ENCODE peak calls at places on chromosomes 2 and 18, in nine cellular contexts. One of them, this sample, is unnamed.

GRCh38 chr2:9820020-9820973 is 23.0 kb upstream of the TAF1B start:
- DNase-seq in CD8-positive, alpha-beta T cell: no peak
- DNase-seq in Peyer's patch: peak
- DNase-seq in left lung: no peak
- DNase-seq in RWPE1: peak
- DNase-seq in AG04450: no peak
- DNase-seq in tibial nerve: no peak
- DNase-seq in GM23338: peak
- DNase-seq in GM12865: no peak
- DNase-seq in this sample: peak

GRCh38 chr2:145569108-145569507 is 1049.2 kb upstream of the ZEB2 start:
- DNase-seq in CD8-positive, alpha-beta T cell: no peak
- DNase-seq in Peyer's patch: no peak
- DNase-seq in left lung: no peak
- DNase-seq in RWPE1: no peak
- DNase-seq in AG04450: no peak
- DNase-seq in tibial nerve: no peak
- DNase-seq in GM23338: no peak
- DNase-seq in GM12865: no peak
- DNase-seq in this sample: no peak

GRCh38 chr2:27849558-27849957 is 40.6 kb downstream of the RBKS start:
- DNase-seq in CD8-positive, alpha-beta T cell: no peak
- DNase-seq in Peyer's patch: no peak
- DNase-seq in left lung: no peak
- DNase-seq in RWPE1: no peak
- DNase-seq in AG04450: no peak
- DNase-seq in tibial nerve: no peak
- DNase-seq in GM23338: no peak
- DNase-seq in GM12865: no peak
- DNase-seq in this sample: no peak

GRCh38 chr2:205712508-205712907 is 30.2 kb downstream of the NRP2 start:
- DNase-seq in CD8-positive, alpha-beta T cell: no peak
- DNase-seq in Peyer's patch: no peak
- DNase-seq in left lung: no peak
- DNase-seq in RWPE1: no peak
- DNase-seq in AG04450: no peak
- DNase-seq in tibial nerve: no peak
- DNase-seq in GM23338: no peak
- DNase-seq in GM12865: peak
- DNase-seq in this sample: no peak

GRCh38 chr2:41774011-41774605 is 273.7 kb upstream of the PKDCC start:
- DNase-seq in CD8-positive, alpha-beta T cell: no peak
- DNase-seq in Peyer's patch: no peak
- DNase-seq in left lung: no peak
- DNase-seq in RWPE1: no peak
- DNase-seq in AG04450: no peak
- DNase-seq in tibial nerve: no peak
- DNase-seq in GM23338: no peak
- DNase-seq in GM12865: no peak
- DNase-seq in this sample: no peak

GRCh38 chr2:97673187-97673914 is 3.8 kb downstream of the C2orf92 start:
- DNase-seq in CD8-positive, alpha-beta T cell: peak
- DNase-seq in Peyer's patch: no peak
- DNase-seq in left lung: no peak
- DNase-seq in RWPE1: no peak
- DNase-seq in AG04450: no peak
- DNase-seq in tibial nerve: no peak
- DNase-seq in GM23338: no peak
- DNase-seq in GM12865: no peak
- DNase-seq in this sample: no peak

GRCh38 chr2:42089340-42089925 is 41.6 kb downstream of the PKDCC start:
- DNase-seq in CD8-positive, alpha-beta T cell: no peak
- DNase-seq in Peyer's patch: peak
- DNase-seq in left lung: peak
- DNase-seq in RWPE1: peak
- DNase-seq in AG04450: no peak
- DNase-seq in tibial nerve: no peak
- DNase-seq in GM23338: peak
- DNase-seq in GM12865: peak
- DNase-seq in this sample: peak

GRCh38 chr2:102313025-102313424 is 1.7 kb downstream of the IL1RL1 start:
- DNase-seq in CD8-positive, alpha-beta T cell: no peak
- DNase-seq in Peyer's patch: no peak
- DNase-seq in left lung: no peak
- DNase-seq in RWPE1: peak
- DNase-seq in AG04450: peak
- DNase-seq in tibial nerve: no peak
- DNase-seq in GM23338: no peak
- DNase-seq in GM12865: no peak
- DNase-seq in this sample: no peak

GRCh38 chr2:172270278-172271079 is 156.9 kb upstream of the ITGA6 start:
- DNase-seq in CD8-positive, alpha-beta T cell: peak
- DNase-seq in Peyer's patch: peak
- DNase-seq in left lung: no peak
- DNase-seq in RWPE1: no peak
- DNase-seq in AG04450: no peak
- DNase-seq in tibial nerve: no peak
- DNase-seq in GM23338: peak
- DNase-seq in GM12865: no peak
- DNase-seq in this sample: no peak

GRCh38 chr2:231680284-231680991 is 27.9 kb upstream of the PTMA start:
- DNase-seq in CD8-positive, alpha-beta T cell: no peak
- DNase-seq in Peyer's patch: peak
- DNase-seq in left lung: no peak
- DNase-seq in RWPE1: peak
- DNase-seq in AG04450: no peak
- DNase-seq in tibial nerve: no peak
- DNase-seq in GM23338: peak
- DNase-seq in GM12865: peak
- DNase-seq in this sample: peak

GRCh38 chr18:10020176-10020575 is 106.4 kb downstream of the VAPA start:
- DNase-seq in CD8-positive, alpha-beta T cell: no peak
- DNase-seq in Peyer's patch: no peak
- DNase-seq in left lung: no peak
- DNase-seq in RWPE1: no peak
- DNase-seq in AG04450: no peak
- DNase-seq in tibial nerve: no peak
- DNase-seq in GM23338: no peak
- DNase-seq in GM12865: no peak
- DNase-seq in this sample: peak

GRCh38 chr2:176424756-176425155 is 155.5 kb downstream of the MTX2 start:
- DNase-seq in CD8-positive, alpha-beta T cell: no peak
- DNase-seq in Peyer's patch: no peak
- DNase-seq in left lung: no peak
- DNase-seq in RWPE1: no peak
- DNase-seq in AG04450: no peak
- DNase-seq in tibial nerve: no peak
- DNase-seq in GM23338: no peak
- DNase-seq in GM12865: no peak
- DNase-seq in this sample: no peak

GRCh38 chr2:138559648-138560047 is 58.1 kb downstream of the SPOPL start:
- DNase-seq in CD8-positive, alpha-beta T cell: no peak
- DNase-seq in Peyer's patch: no peak
- DNase-seq in left lung: no peak
- DNase-seq in RWPE1: no peak
- DNase-seq in AG04450: no peak
- DNase-seq in tibial nerve: no peak
- DNase-seq in GM23338: no peak
- DNase-seq in GM12865: no peak
- DNase-seq in this sample: no peak

GRCh38 chr2:8554296-8554806 is 127.5 kb upstream of the ID2 start:
- DNase-seq in CD8-positive, alpha-beta T cell: no peak
- DNase-seq in Peyer's patch: no peak
- DNase-seq in left lung: peak
- DNase-seq in RWPE1: no peak
- DNase-seq in AG04450: no peak
- DNase-seq in tibial nerve: no peak
- DNase-seq in GM23338: no peak
- DNase-seq in GM12865: no peak
- DNase-seq in this sample: no peak

GRCh38 chr2:161112885-161113284 is 47.3 kb upstream of the TANK start:
- DNase-seq in CD8-positive, alpha-beta T cell: no peak
- DNase-seq in Peyer's patch: no peak
- DNase-seq in left lung: no peak
- DNase-seq in RWPE1: no peak
- DNase-seq in AG04450: no peak
- DNase-seq in tibial nerve: no peak
- DNase-seq in GM23338: no peak
- DNase-seq in GM12865: no peak
- DNase-seq in this sample: no peak

GRCh38 chr2:179340678-179341077 is 76.0 kb upstream of the SESTD1 start:
- DNase-seq in CD8-positive, alpha-beta T cell: no peak
- DNase-seq in Peyer's patch: no peak
- DNase-seq in left lung: no peak
- DNase-seq in RWPE1: peak
- DNase-seq in AG04450: no peak
- DNase-seq in tibial nerve: peak
- DNase-seq in GM23338: peak
- DNase-seq in GM12865: no peak
- DNase-seq in this sample: peak

GRCh38 chr18:78984941-78985784 is 5.5 kb downstream of the SALL3 start:
- DNase-seq in CD8-positive, alpha-beta T cell: no peak
- DNase-seq in Peyer's patch: no peak
- DNase-seq in left lung: no peak
- DNase-seq in RWPE1: peak
- DNase-seq in AG04450: no peak
- DNase-seq in tibial nerve: no peak
- DNase-seq in GM23338: peak
- DNase-seq in GM12865: peak
- DNase-seq in this sample: no peak
- TF ChIP-seq CTCF in CD8-positive, alpha-beta T cell: no peak
- TF ChIP-seq CTCF in Peyer's patch: no peak
- TF ChIP-seq CTCF in left lung: no peak
- TF ChIP-seq CTCF in RWPE1: peak
- TF ChIP-seq CTCF in AG04450: no peak
- TF ChIP-seq CTCF in tibial nerve: no peak
- TF ChIP-seq CTCF in GM23338: peak
- TF ChIP-seq CTCF in GM12865: peak
- TF ChIP-seq CTCF in this sample: no peak

GRCh38 chr2:153408708-153409107 is 69.9 kb downstream of the RPRM start:
- DNase-seq in CD8-positive, alpha-beta T cell: no peak
- DNase-seq in Peyer's patch: no peak
- DNase-seq in left lung: no peak
- DNase-seq in RWPE1: peak
- DNase-seq in AG04450: no peak
- DNase-seq in tibial nerve: no peak
- DNase-seq in GM23338: no peak
- DNase-seq in GM12865: no peak
- DNase-seq in this sample: no peak
- TF ChIP-seq CTCF in CD8-positive, alpha-beta T cell: no peak
- TF ChIP-seq CTCF in Peyer's patch: no peak
- TF ChIP-seq CTCF in left lung: no peak
- TF ChIP-seq CTCF in RWPE1: no peak
- TF ChIP-seq CTCF in AG04450: no peak
- TF ChIP-seq CTCF in tibial nerve: no peak
- TF ChIP-seq CTCF in GM23338: no peak
- TF ChIP-seq CTCF in GM12865: no peak
- TF ChIP-seq CTCF in this sample: no peak

GRCh38 chr2:84862006-84862405 is 18.9 kb downstream of the TRABD2A start:
- DNase-seq in CD8-positive, alpha-beta T cell: peak
- DNase-seq in Peyer's patch: no peak
- DNase-seq in left lung: no peak
- DNase-seq in RWPE1: no peak
- DNase-seq in AG04450: no peak
- DNase-seq in tibial nerve: no peak
- DNase-seq in GM23338: no peak
- DNase-seq in GM12865: no peak
- DNase-seq in this sample: no peak

GRCh38 chr2:84861539-84861938 is 19.3 kb downstream of the TRABD2A start:
- DNase-seq in CD8-positive, alpha-beta T cell: peak
- DNase-seq in Peyer's patch: no peak
- DNase-seq in left lung: no peak
- DNase-seq in RWPE1: no peak
- DNase-seq in AG04450: no peak
- DNase-seq in tibial nerve: no peak
- DNase-seq in GM23338: no peak
- DNase-seq in GM12865: no peak
- DNase-seq in this sample: no peak

GRCh38 chr2:84870306-84870705 is 10.6 kb downstream of the TRABD2A start:
- DNase-seq in CD8-positive, alpha-beta T cell: peak
- DNase-seq in Peyer's patch: peak
- DNase-seq in left lung: no peak
- DNase-seq in RWPE1: no peak
- DNase-seq in AG04450: no peak
- DNase-seq in tibial nerve: no peak
- DNase-seq in GM23338: peak
- DNase-seq in GM12865: peak
- DNase-seq in this sample: no peak

GRCh38 chr2:84866121-84866520 is 14.8 kb downstream of the TRABD2A start:
- DNase-seq in CD8-positive, alpha-beta T cell: no peak
- DNase-seq in Peyer's patch: no peak
- DNase-seq in left lung: no peak
- DNase-seq in RWPE1: no peak
- DNase-seq in AG04450: no peak
- DNase-seq in tibial nerve: no peak
- DNase-seq in GM23338: no peak
- DNase-seq in GM12865: no peak
- DNase-seq in this sample: no peak

GRCh38 chr2:84865181-84865783 is 15.6 kb downstream of the TRABD2A start:
- DNase-seq in CD8-positive, alpha-beta T cell: peak
- DNase-seq in Peyer's patch: no peak
- DNase-seq in left lung: no peak
- DNase-seq in RWPE1: no peak
- DNase-seq in AG04450: no peak
- DNase-seq in tibial nerve: no peak
- DNase-seq in GM23338: no peak
- DNase-seq in GM12865: peak
- DNase-seq in this sample: no peak
- TF ChIP-seq CTCF in CD8-positive, alpha-beta T cell: peak
- TF ChIP-seq CTCF in Peyer's patch: no peak
- TF ChIP-seq CTCF in left lung: peak
- TF ChIP-seq CTCF in RWPE1: peak
- TF ChIP-seq CTCF in AG04450: peak
- TF ChIP-seq CTCF in tibial nerve: no peak
- TF ChIP-seq CTCF in GM23338: peak
- TF ChIP-seq CTCF in GM12865: peak
- TF ChIP-seq CTCF in this sample: peak

DNA sequence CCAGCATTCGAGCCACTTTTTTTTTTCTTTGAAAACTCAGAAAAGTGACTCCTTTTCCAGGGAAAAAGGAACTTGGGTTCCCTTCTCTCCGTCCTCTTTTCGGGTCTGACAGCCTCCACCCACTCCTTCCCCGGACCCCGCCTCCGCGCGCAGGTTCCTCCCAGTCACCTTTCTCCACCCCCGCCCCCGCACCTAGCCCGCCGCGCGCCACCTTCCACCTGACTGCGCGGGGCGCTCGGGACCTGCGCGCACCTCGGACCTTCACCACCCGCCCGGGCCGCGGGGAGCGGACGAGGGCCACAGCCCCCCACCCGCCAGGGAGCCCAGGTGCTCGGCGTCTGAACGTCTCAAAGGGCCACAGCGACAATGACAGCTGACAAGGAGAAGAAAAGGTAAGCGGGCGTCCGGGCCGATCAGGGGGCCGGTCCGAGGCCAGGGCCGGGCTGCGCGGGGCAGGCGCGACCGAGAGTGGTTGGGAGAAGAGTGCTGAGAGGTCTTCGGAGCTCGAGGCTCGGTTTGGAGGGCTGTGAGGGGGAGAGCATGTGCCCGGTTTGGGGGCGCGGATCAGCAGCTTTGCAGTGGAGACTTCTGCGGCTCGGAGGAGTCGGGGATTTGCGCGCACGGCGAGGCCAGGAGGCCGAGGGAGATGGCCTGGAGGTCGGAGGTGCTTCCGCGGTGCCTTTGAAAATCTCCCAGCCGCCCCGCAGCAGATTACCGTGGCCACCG is 502 bp downstream of the EPAS1 start:
- DNase-seq in CD8-positive, alpha-beta T cell: peak
- DNase-seq in Peyer's patch: peak
- DNase-seq in left lung: peak
- DNase-seq in RWPE1: peak
- DNase-seq in AG04450: no peak
- DNase-seq in tibial nerve: peak
- DNase-seq in GM23338: peak
- DNase-seq in GM12865: peak
- DNase-seq in this sample: peak
- TF ChIP-seq CTCF in CD8-positive, alpha-beta T cell: no peak
- TF ChIP-seq CTCF in Peyer's patch: no peak
- TF ChIP-seq CTCF in left lung: no peak
- TF ChIP-seq CTCF in RWPE1: peak
- TF ChIP-seq CTCF in AG04450: no peak
- TF ChIP-seq CTCF in tibial nerve: no peak
- TF ChIP-seq CTCF in GM23338: no peak
- TF ChIP-seq CTCF in GM12865: no peak
- TF ChIP-seq CTCF in this sample: no peak